ENCODE peak calls at places on chromosomes 12 and 14, in four cellular contexts. One of them, this sample, is unnamed.
A peak's percentile ranks its signal among the peaks of the same experiment; 100 is the strongest.

GRCh38 chr12:68119724-68120211 is 39.8 kb downstream of the IFNG start:
- DNase-seq in thoracic aorta: no peak
- DNase-seq in A549: no peak
- DNase-seq in foreskin keratinocyte: no peak
- DNase-seq in this sample: peak; percentile 86

GRCh38 chr12:104454997-104455396 is 1.8 kb upstream of the CHST11 start:
- DNase-seq in thoracic aorta: no peak
- DNase-seq in foreskin keratinocyte: peak; percentile 84
- DNase-seq in A549: peak; percentile 55
- DNase-seq in this sample: no peak

GRCh38 chr14:69980457-69981414 is 101.5 kb downstream of the SMOC1 start:
- DNase-seq in A549: no peak
- DNase-seq in thoracic aorta: no peak
- DNase-seq in foreskin keratinocyte: peak; percentile 92
- DNase-seq in this sample: no peak

GRCh38 chr12:111584959-111585358 is 14.2 kb downstream of the ATXN2 start:
- DNase-seq in thoracic aorta: no peak
- DNase-seq in A549: peak; percentile 18
- DNase-seq in foreskin keratinocyte: peak; percentile 61
- DNase-seq in this sample: no peak

GRCh38 chr12:114692558-114693531 is 8.9 kb upstream of the TBX3 start:
- DNase-seq in A549: no peak
- DNase-seq in thoracic aorta: no peak
- DNase-seq in foreskin keratinocyte: no peak
- DNase-seq in this sample: no peak

GRCh38 chr12:26691234-26691970 is 141.6 kb downstream of the ITPR2 start:
- DNase-seq in thoracic aorta: no peak
- DNase-seq in A549: peak; percentile 64
- DNase-seq in foreskin keratinocyte: peak; percentile 97
- DNase-seq in this sample: no peak

GRCh38 chr12:105935981-105936380 is 202.8 kb downstream of the NUAK1 start:
- DNase-seq in thoracic aorta: no peak
- DNase-seq in foreskin keratinocyte: no peak
- DNase-seq in A549: no peak
- DNase-seq in this sample: no peak

GRCh38 chr12:91562476-91562875 is 379.9 kb upstream of the DCN start:
- DNase-seq in thoracic aorta: no peak
- DNase-seq in foreskin keratinocyte: no peak
- DNase-seq in A549: no peak
- DNase-seq in this sample: peak; percentile 12

GRCh38 chr14:77275041-77275854 is 4.2 kb upstream of the NGB start:
- DNase-seq in thoracic aorta: no peak
- DNase-seq in foreskin keratinocyte: no peak
- DNase-seq in A549: no peak
- DNase-seq in this sample: no peak

GRCh38 chr12:128823216-128823915 is 392 bp downstream of the SLC15A4 start:
- DNase-seq in thoracic aorta: no peak
- DNase-seq in foreskin keratinocyte: no peak
- DNase-seq in A549: peak; percentile 40
- DNase-seq in this sample: peak; percentile 26

DNA sequence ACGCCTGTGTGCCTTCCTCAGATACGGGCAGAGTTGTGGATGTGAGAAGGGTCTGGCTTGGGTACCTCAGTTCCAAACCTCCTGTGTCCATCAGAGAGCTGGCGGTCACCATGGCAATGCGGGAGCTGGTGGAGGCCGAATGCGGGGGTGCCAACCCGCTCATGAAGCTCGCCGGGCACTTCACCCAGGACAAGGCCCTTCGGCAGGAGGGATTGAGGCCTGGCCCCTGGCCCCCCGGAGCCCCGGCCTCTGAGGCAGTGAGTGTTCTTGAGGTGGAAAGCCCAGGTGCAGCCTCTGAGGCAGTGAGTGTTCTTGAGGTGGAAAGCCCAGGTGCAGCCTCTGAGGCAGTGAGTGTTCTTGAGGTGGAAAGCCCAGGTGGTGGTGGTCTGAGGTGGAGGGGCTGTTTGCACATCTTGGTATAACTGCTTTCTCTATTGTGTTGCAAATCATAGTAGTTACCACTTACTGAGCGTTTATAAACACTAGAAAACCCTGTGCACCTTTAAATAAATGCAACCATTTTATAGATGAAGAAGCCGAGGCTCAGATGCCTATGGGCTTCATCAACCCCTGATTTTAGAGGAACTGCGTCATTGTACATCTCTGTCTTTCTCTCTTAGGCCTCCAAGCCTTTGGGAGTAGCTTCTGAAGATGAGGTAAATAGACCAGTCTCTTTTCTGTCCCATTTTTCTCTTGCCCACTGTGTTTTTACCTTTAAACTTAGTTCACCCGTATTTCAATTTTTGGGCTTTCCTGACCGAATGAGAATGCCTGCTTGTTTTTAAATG is 976 bp downstream of the PEX5 start:
- DNase-seq in A549: peak; percentile 7
- DNase-seq in thoracic aorta: peak; percentile 7
- DNase-seq in foreskin keratinocyte: no peak
- DNase-seq in this sample: peak; percentile 21
- TF ChIP-seq CTCF in A549: no peak
- TF ChIP-seq CTCF in thoracic aorta: no peak
- TF ChIP-seq CTCF in foreskin keratinocyte: no peak
- TF ChIP-seq CTCF in this sample: no peak

DNA sequence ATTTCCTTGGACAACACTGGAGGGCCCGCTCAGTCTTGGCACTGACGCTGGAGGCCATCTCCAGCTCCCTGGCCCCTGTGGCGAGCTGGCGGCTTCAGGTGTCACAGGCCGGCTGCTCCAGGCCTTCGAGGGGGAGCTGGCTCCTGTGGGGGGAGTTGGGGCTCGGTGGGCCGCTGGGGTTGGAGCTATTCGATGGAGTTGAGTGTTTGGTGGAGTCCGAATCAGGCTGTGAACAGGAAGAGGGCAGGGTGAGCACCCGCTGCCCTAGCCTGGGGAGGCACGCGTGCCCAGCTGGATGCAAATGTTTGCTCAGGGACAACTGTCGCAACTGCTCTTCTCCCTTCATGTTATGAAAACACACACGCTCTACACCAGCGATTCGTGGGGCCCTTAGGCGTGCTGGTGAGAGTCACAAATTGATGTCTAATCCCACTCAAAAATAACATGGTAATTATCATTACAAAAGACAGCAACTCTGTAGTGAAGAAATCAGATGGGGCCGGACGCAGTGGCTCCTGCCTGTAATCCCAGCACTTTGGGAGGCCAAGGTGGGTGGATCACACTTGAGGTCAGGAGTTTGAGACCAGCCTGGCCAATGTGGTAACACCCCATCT is 11.3 kb downstream of the AMN start:
- DNase-seq in thoracic aorta: no peak
- DNase-seq in A549: no peak
- DNase-seq in foreskin keratinocyte: no peak
- DNase-seq in this sample: no peak
- TF ChIP-seq CTCF in thoracic aorta: no peak
- TF ChIP-seq CTCF in A549: no peak
- TF ChIP-seq CTCF in foreskin keratinocyte: no peak
- TF ChIP-seq CTCF in this sample: no peak

GRCh38 chr12:55681142-55682077 is 26.3 kb downstream of the ITGA7 start:
- DNase-seq in thoracic aorta: peak; percentile 63
- DNase-seq in foreskin keratinocyte: no peak
- DNase-seq in A549: peak; percentile 90
- DNase-seq in this sample: peak; percentile 9
- TF ChIP-seq CTCF in thoracic aorta: peak; percentile 36
- TF ChIP-seq CTCF in foreskin keratinocyte: peak; percentile 32
- TF ChIP-seq CTCF in A549: peak; percentile 71
- TF ChIP-seq CTCF in this sample: no peak

GRCh38 chr14:65832431-65833253 is 420.1 kb downstream of the FUT8 start:
- DNase-seq in thoracic aorta: no peak
- DNase-seq in foreskin keratinocyte: no peak
- DNase-seq in A549: peak; percentile 24
- DNase-seq in this sample: no peak
- TF ChIP-seq CTCF in thoracic aorta: no peak
- TF ChIP-seq CTCF in foreskin keratinocyte: peak; percentile 31
- TF ChIP-seq CTCF in A549: peak; percentile 47
- TF ChIP-seq CTCF in this sample: peak; percentile 33

This sample was measured in activated CD8-positive, alpha-beta T cell treated with anti-CD3 and anti-CD28 coated beads for 36 hours.